ENCODE peak calls at places on chromosomes 1 and 21, in ten cellular contexts. A, R, S, L, H, V, U, C, I and Y are unnamed samples.

GRCh38 chr1:203281033-203281432 is 24.3 kb upstream of the BTG2 start:
- DNase-seq in R (no peak), U (no peak), I (peak; percentile 60), H (no peak), C (no peak), S (no peak), V (peak; percentile 65), L (no peak), A (no peak), Y (peak; percentile 45)

GRCh38 chr1:32753532-32754281 is 51.1 kb upstream of the SYNC start:
- DNase-seq in C (peak; percentile 85), I (no peak), U (peak; percentile 22), H (peak; percentile 99), V (peak; percentile 80), L (peak; percentile 69), A (no peak), S (peak; percentile 84), R (peak; percentile 84), Y (peak; percentile 68)

GRCh38 chr1:114111731-114112661 is 41.7 kb downstream of the SYT6 start:
- DNase-seq in R (no peak), I (peak; percentile 41), C (no peak), A (no peak), S (no peak), U (no peak), V (no peak), H (no peak), L (no peak), Y (no peak)

GRCh38 chr1:68141079-68141800 is 90.8 kb upstream of the DIRAS3 start:
- DNase-seq in V (no peak), A (no peak), R (peak; percentile 18), U (no peak), S (no peak), C (no peak), L (no peak), H (no peak), I (no peak), Y (no peak)

GRCh38 chr1:207031632-207032258 is 811 bp downstream of the C1orf116 start:
- DNase-seq in A (peak; percentile 80), C (no peak), H (no peak), L (peak; percentile 75), R (peak; percentile 87), S (peak; percentile 95), U (no peak), I (no peak), V (no peak), Y (no peak)

GRCh38 chr1:32871364-32872188 is 864 bp upstream of the FNDC5 start:
- DNase-seq in R (no peak), L (no peak), I (no peak), C (no peak), H (peak; percentile 32), A (no peak), U (no peak), S (no peak), V (no peak), Y (no peak)

GRCh38 chr1:87155180-87155579 is 173.5 kb upstream of the LMO4 start:
- DNase-seq in C (no peak), R (no peak), A (no peak), V (no peak), L (no peak), S (no peak), I (no peak), U (no peak), H (no peak), Y (no peak)

GRCh38 chr1:182368369-182368768 is 23.2 kb downstream of the GLUL start:
- DNase-seq in A (no peak), V (no peak), C (no peak), R (no peak), U (no peak), S (no peak), L (no peak), I (no peak), H (no peak), Y (no peak)

GRCh38 chr1:9615316-9616063 is 26.8 kb downstream of the TMEM201 start:
- DNase-seq in L (no peak), S (no peak), C (peak; percentile 89), I (peak; percentile 65), H (peak; percentile 79), A (no peak), U (no peak), R (peak; percentile 42), V (no peak), Y (peak; percentile 33)

GRCh38 chr1:230068952-230069684 is 2.1 kb downstream of the GALNT2 start:
- DNase-seq in S (peak; percentile 21), R (peak; percentile 50), I (no peak), A (no peak), U (no peak), V (no peak), C (no peak), L (no peak), H (no peak), Y (no peak)

DNA sequence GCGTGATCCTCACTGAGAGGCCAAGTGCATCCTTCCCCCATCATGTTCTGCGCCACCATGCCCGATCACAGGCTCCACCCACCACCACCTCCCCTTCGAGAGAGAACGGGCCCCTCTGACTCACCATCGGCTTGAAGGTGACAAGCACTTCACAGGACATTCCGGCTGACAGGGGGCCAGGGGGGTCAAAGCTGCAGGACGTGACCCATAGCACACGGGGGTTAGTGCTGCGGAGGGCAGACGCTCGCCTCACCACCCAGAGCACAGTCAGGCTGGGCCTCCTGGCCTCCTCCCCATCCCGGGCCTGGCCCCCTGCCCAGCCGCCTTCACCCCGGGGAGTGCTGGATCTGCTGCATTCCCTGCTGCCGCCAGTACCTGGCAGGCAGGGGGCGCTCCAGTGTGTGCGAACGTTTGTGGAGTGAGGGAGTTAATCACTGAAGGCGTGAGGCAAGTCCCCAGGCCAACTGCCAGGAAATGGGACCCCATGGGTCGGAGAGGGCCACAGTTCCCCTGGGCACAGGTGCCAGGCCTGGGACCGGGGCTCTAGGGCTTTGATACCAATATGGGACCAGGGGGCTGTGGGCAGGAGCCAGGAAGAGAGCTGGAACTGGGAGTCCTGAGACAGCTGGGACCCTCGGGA is 40.9 kb upstream of the TMEM52 start:
- DNase-seq in A (peak; percentile 58), V (peak; percentile 86), L (peak; percentile 86), U (peak; percentile 9), C (peak; percentile 89), S (peak; percentile 81), R (peak; percentile 86), H (peak; percentile 90), I (peak; percentile 78), Y (peak; percentile 73)
- H3K4me3 ChIP-seq in A (no peak overlapping the region), V (no peak overlapping the region), L (no peak overlapping the region), U (no peak overlapping the region), C (no peak overlapping the region), S (no peak overlapping the region), R (no peak overlapping the region), H (no peak overlapping the region), I (peak overlapping the region; percentile 36), Y (no peak overlapping the region)

GRCh38 chr1:20704390-20705301 is 13.2 kb downstream of the KIF17 start:
- DNase-seq in A (no peak), V (no peak), H (no peak), S (no peak), L (no peak), C (no peak), U (no peak), R (no peak), I (no peak), Y (no peak)
- TF ChIP-seq POLR2A in A (no peak), V (no peak), H (no peak), S (no peak), L (no peak), C (no peak), U (no peak), R (no peak), I (no peak), Y (no peak)

GRCh38 chr21:42830456-42831455 is 48.6 kb downstream of the WDR4 start:
- DNase-seq in H (no peak), A (no peak), U (no peak), V (peak; percentile 60), I (no peak), L (no peak), C (peak; percentile 69), S (no peak), R (no peak), Y (peak; percentile 15)
- TF ChIP-seq CTCF in H (peak; percentile 31), A (no peak), U (no peak), V (no peak), I (no peak), L (no peak), C (no peak), S (no peak), R (no peak), Y (no peak)

DNA sequence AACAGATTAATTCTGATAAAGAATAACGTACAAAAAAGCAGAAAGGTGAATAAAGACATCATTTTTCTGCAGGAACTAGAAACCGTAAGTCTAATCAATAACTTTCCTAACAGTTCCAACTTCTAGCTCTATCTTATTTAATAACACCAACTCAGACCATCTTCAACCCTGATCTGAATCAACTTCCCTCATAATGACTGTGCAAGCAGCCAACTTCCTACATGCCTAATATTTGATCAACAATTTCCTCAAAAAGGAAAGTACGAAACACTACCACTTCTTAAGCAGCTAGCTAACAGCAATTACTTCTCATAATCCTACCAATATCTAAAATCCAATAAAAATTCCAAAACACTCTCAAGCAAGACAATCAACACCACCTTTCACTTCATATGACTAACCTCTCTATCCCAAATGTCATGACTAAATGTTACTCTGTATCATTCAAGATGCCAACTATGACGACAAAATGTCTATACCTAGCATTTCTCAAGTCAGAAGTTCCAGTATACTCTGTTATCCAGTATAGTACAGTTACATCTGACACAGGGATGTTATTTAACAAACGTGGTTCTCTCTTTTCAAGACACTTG is 1.7 kb downstream of the COP1 start:
- DNase-seq in S (no peak), H (no peak), R (no peak), I (no peak), L (no peak), C (no peak), V (no peak), U (no peak), A (no peak), Y (no peak)
- H3K4me3 ChIP-seq in S (peak overlapping the region; percentile 87), H (peak overlapping the region; percentile 85), R (no peak overlapping the region), I (peak overlapping the region; percentile 86), L (peak overlapping the region; percentile 90), C (peak overlapping the region; percentile 73), V (peak overlapping the region; percentile 88), U (peak overlapping the region; percentile 89), A (no peak overlapping the region), Y (peak overlapping the region; percentile 96)

DNA sequence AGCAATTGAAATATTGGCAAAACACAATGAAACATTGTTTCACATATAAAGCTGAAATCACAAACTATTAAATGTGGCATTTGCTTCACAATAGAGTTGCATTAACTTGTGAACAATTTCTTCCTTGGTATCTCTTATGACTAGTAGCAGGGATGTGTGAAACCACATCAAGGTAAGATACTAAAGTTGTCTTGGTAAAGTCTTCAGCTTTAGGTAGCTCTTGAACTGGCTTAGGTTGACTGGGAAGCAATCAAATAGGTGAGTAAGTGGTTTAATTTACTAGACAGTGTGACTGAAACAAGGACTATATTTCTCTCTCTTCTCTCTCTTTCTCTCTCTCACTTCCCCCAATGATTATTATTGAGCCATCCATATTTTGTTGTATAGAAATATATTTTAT is 141.5 kb upstream of the KCNK2 start:
- DNase-seq in I (no peak), A (no peak), L (no peak), V (no peak), U (no peak), S (no peak), C (no peak), H (no peak), R (no peak), Y (no peak)
- TF ChIP-seq POLR2A in I (no peak), A (no peak), L (no peak), V (no peak), U (no peak), S (no peak), C (no peak), H (no peak), R (no peak), Y (no peak)

GRCh38 chr1:110047463-110047862 is 13.0 kb downstream of the STRIP1 start:
- DNase-seq in I (peak; percentile 11), S (no peak), U (no peak), H (no peak), V (no peak), C (no peak), R (no peak), A (no peak), L (no peak), Y (no peak)
- TF ChIP-seq CTCF in I (no peak), S (no peak), U (no peak), H (peak; percentile 46), V (no peak), C (no peak), R (no peak), A (no peak), L (peak; percentile 17), Y (no peak)